ENCODE peak calls at places on chromosomes 7 and 10, in six cellular contexts. G is COR-L47, A is head of caudate nucleus, M is WTC11, P is astrocyte, V is nephron progenitor cell. E is an unnamed sample.

GRCh38 chr10:97596101-97597055 is 6.9 kb downstream of the C10orf62 start:
- DNase-seq in G (no peak), A (no peak), M (no peak), P (peak; percentile 94), V (no peak), E (peak; percentile 47)

GRCh38 chr10:8034666-8035640 is 19.5 kb upstream of the GATA3 start:
- DNase-seq in G (no peak), A (no peak), M (no peak), P (peak; percentile 55), V (peak; percentile 26), E (no peak)

GRCh38 chr7:92375013-92375412 is 72.3 kb upstream of the GATAD1 start:
- DNase-seq in G (no peak), A (no peak), M (no peak), P (peak; percentile 25), V (no peak), E (no peak)

GRCh38 chr10:5563237-5563961 is 38.6 kb downstream of the CALML3 start:
- DNase-seq in G (no peak), A (no peak), M (no peak), P (no peak), V (peak; percentile 37), E (no peak)

GRCh38 chr7:98209166-98209920 is 1.9 kb upstream of the BHLHA15 start:
- DNase-seq in G (no peak), A (no peak), M (peak; percentile 8), P (no peak), V (no peak), E (no peak)

GRCh38 chr10:86261933-86262665 is 104.5 kb downstream of the GRID1 start:
- DNase-seq in G (peak; percentile 33), A (peak; percentile 81), M (peak; percentile 66), P (no peak), V (peak; percentile 26), E (peak; percentile 52)

GRCh38 chr10:98321203-98321780 is 53.3 kb upstream of the LOXL4 start:
- DNase-seq in G (no peak), A (no peak), M (peak; percentile 60), P (no peak), V (peak; percentile 44), E (no peak)

GRCh38 chr10:131852161-131852822 is 48.5 kb upstream of the PPP2R2D start:
- DNase-seq in G (no peak), A (no peak), M (no peak), P (no peak), V (no peak), E (no peak)

GRCh38 chr7:2295936-2296620 is 18.2 kb downstream of the SNX8 start:
- DNase-seq in G (no peak), A (no peak), M (no peak), P (no peak), V (no peak), E (no peak)

GRCh38 chr7:113444281-113444680 is 325.9 kb upstream of the SMIM30 start:
- DNase-seq in G (no peak), A (no peak), M (no peak), P (no peak), V (no peak), E (no peak)

GRCh38 chr7:144454256-144455039 is 51.0 kb upstream of the NOBOX start:
- DNase-seq in G (no peak), A (no peak), M (no peak), P (no peak), V (no peak), E (peak; percentile 19)

GRCh38 chr7:33979807-33980355 is 74.5 kb downstream of the BMPER start:
- DNase-seq in G (no peak), A (no peak), M (no peak), P (peak; percentile 92), V (no peak), E (no peak)